ENCODE peak calls at places on chromosome 4, in seven cellular contexts. One of them, this sample, is unnamed. For H3K36me3, the result is how much of the 10 kb centered on the place peaks cover.

GRCh38 chr4:38980903-38981676 is 51.1 kb downstream of the TMEM156 start:
- DNase-seq in brain microvascular endothelial cell: peak
- DNase-seq in left lung: no peak
- DNase-seq in iPS DF 6.9: no peak
- DNase-seq in GM23248: peak
- DNase-seq in GM06990: peak
- DNase-seq in tibial nerve: no peak
- DNase-seq in this sample: no peak

GRCh38 chr4:153371835-153372234 is 27.3 kb downstream of the MND1 start:
- DNase-seq in brain microvascular endothelial cell: no peak
- DNase-seq in left lung: no peak
- DNase-seq in iPS DF 6.9: no peak
- DNase-seq in GM23248: no peak
- DNase-seq in GM06990: no peak
- DNase-seq in tibial nerve: no peak
- DNase-seq in this sample: no peak

GRCh38 chr4:182144621-182145359 is 98.4 kb upstream of the TENM3 start:
- DNase-seq in brain microvascular endothelial cell: no peak
- DNase-seq in left lung: no peak
- DNase-seq in iPS DF 6.9: no peak
- DNase-seq in GM23248: peak
- DNase-seq in GM06990: peak
- DNase-seq in tibial nerve: no peak
- DNase-seq in this sample: no peak

GRCh38 chr4:78644744-78645330 is 93.3 kb downstream of the ANXA3 start:
- DNase-seq in brain microvascular endothelial cell: peak
- DNase-seq in left lung: no peak
- DNase-seq in iPS DF 6.9: peak
- DNase-seq in GM23248: peak
- DNase-seq in GM06990: no peak
- DNase-seq in tibial nerve: peak
- DNase-seq in this sample: no peak

GRCh38 chr4:124904723-124905390 is 192.3 kb upstream of the ANKRD50 start:
- DNase-seq in brain microvascular endothelial cell: no peak
- DNase-seq in left lung: no peak
- DNase-seq in iPS DF 6.9: no peak
- DNase-seq in GM23248: no peak
- DNase-seq in GM06990: no peak
- DNase-seq in tibial nerve: no peak
- DNase-seq in this sample: no peak

GRCh38 chr4:25694466-25694865 is 38.8 kb downstream of the SLC34A2 start:
- DNase-seq in brain microvascular endothelial cell: peak
- DNase-seq in left lung: no peak
- DNase-seq in iPS DF 6.9: no peak
- DNase-seq in GM23248: no peak
- DNase-seq in GM06990: no peak
- DNase-seq in tibial nerve: no peak
- DNase-seq in this sample: no peak

GRCh38 chr4:42709392-42710065 is 52.6 kb upstream of the ATP8A1 start:
- DNase-seq in brain microvascular endothelial cell: no peak
- DNase-seq in left lung: no peak
- DNase-seq in iPS DF 6.9: no peak
- DNase-seq in GM23248: no peak
- DNase-seq in GM06990: no peak
- DNase-seq in tibial nerve: no peak
- DNase-seq in this sample: no peak

GRCh38 chr4:1183985-1184773 is 11.8 kb upstream of the SPON2 start:
- DNase-seq in brain microvascular endothelial cell: no peak
- DNase-seq in left lung: no peak
- DNase-seq in iPS DF 6.9: no peak
- DNase-seq in GM23248: no peak
- DNase-seq in GM06990: no peak
- DNase-seq in tibial nerve: no peak
- DNase-seq in this sample: peak

GRCh38 chr4:1862055-1862911 is 6.3 kb upstream of the LETM1 start:
- DNase-seq in brain microvascular endothelial cell: no peak
- DNase-seq in left lung: no peak
- DNase-seq in iPS DF 6.9: no peak
- DNase-seq in GM23248: no peak
- DNase-seq in GM06990: no peak
- DNase-seq in tibial nerve: no peak
- DNase-seq in this sample: no peak

GRCh38 chr4:82851902-82852750 is 38.8 kb downstream of the SEC31A start:
- DNase-seq in brain microvascular endothelial cell: no peak
- DNase-seq in left lung: no peak
- DNase-seq in iPS DF 6.9: peak
- DNase-seq in GM23248: peak
- DNase-seq in GM06990: no peak
- DNase-seq in tibial nerve: no peak
- DNase-seq in this sample: no peak

GRCh38 chr4:72984351-72984750 is 85.2 kb downstream of the COX18 start:
- DNase-seq in brain microvascular endothelial cell: no peak
- DNase-seq in left lung: no peak
- DNase-seq in iPS DF 6.9: no peak
- DNase-seq in GM23248: no peak
- DNase-seq in GM06990: no peak
- DNase-seq in tibial nerve: no peak
- DNase-seq in this sample: no peak

GRCh38 chr4:85762204-85762884 is 287.4 kb downstream of the ARHGAP24 start:
- DNase-seq in brain microvascular endothelial cell: peak
- DNase-seq in left lung: no peak
- DNase-seq in iPS DF 6.9: no peak
- DNase-seq in GM23248: peak
- DNase-seq in GM06990: no peak
- DNase-seq in tibial nerve: no peak
- DNase-seq in this sample: no peak

GRCh38 chr4:163871078-163871477 is 376.6 kb downstream of the TMA16 start:
- DNase-seq in brain microvascular endothelial cell: no peak
- DNase-seq in left lung: no peak
- DNase-seq in iPS DF 6.9: no peak
- DNase-seq in GM23248: no peak
- DNase-seq in GM06990: no peak
- DNase-seq in tibial nerve: no peak
- DNase-seq in this sample: no peak

GRCh38 chr4:123588631-123589223 is 192.1 kb downstream of the SPRY1 start:
- DNase-seq in brain microvascular endothelial cell: peak
- DNase-seq in left lung: no peak
- DNase-seq in iPS DF 6.9: no peak
- DNase-seq in GM23248: peak
- DNase-seq in GM06990: peak
- DNase-seq in tibial nerve: no peak
- DNase-seq in this sample: no peak

GRCh38 chr4:56106180-56106579 is 157.4 kb downstream of the CEP135 start:
- DNase-seq in brain microvascular endothelial cell: no peak
- DNase-seq in left lung: no peak
- DNase-seq in iPS DF 6.9: no peak
- DNase-seq in GM23248: no peak
- DNase-seq in GM06990: no peak
- DNase-seq in tibial nerve: no peak
- DNase-seq in this sample: no peak

GRCh38 chr4:74583757-74584156 is 138.8 kb downstream of the AREG start:
- DNase-seq in brain microvascular endothelial cell: no peak
- DNase-seq in left lung: no peak
- DNase-seq in iPS DF 6.9: no peak
- DNase-seq in GM23248: peak
- DNase-seq in GM06990: no peak
- DNase-seq in tibial nerve: no peak
- DNase-seq in this sample: no peak

GRCh38 chr4:78022517-78022916 is 34.6 kb upstream of the FRAS1 start:
- DNase-seq in brain microvascular endothelial cell: no peak
- DNase-seq in left lung: no peak
- DNase-seq in iPS DF 6.9: no peak
- DNase-seq in GM23248: peak
- DNase-seq in GM06990: no peak
- DNase-seq in tibial nerve: no peak
- DNase-seq in this sample: no peak

GRCh38 chr4:183449193-183449888 is 4.9 kb downstream of the CDKN2AIP start:
- DNase-seq in brain microvascular endothelial cell: peak
- DNase-seq in left lung: no peak
- DNase-seq in iPS DF 6.9: no peak
- DNase-seq in GM23248: peak
- DNase-seq in GM06990: no peak
- DNase-seq in tibial nerve: no peak
- DNase-seq in this sample: no peak

GRCh38 chr4:187289371-187289770 is 565.7 kb upstream of the FAT1 start:
- DNase-seq in brain microvascular endothelial cell: no peak
- DNase-seq in left lung: no peak
- DNase-seq in iPS DF 6.9: no peak
- DNase-seq in GM23248: peak
- DNase-seq in GM06990: no peak
- DNase-seq in tibial nerve: no peak
- DNase-seq in this sample: no peak

GRCh38 chr4:103996059-103996458 is 276.3 kb upstream of the TACR3 start:
- DNase-seq in brain microvascular endothelial cell: no peak
- DNase-seq in left lung: no peak
- DNase-seq in iPS DF 6.9: peak
- DNase-seq in GM23248: no peak
- DNase-seq in GM06990: no peak
- DNase-seq in tibial nerve: no peak
- DNase-seq in this sample: no peak

GRCh38 chr4:158347596-158347995 is 137.3 kb downstream of the TMEM144 start:
- DNase-seq in brain microvascular endothelial cell: no peak
- DNase-seq in left lung: no peak
- DNase-seq in iPS DF 6.9: no peak
- DNase-seq in GM23248: no peak
- DNase-seq in GM06990: no peak
- DNase-seq in tibial nerve: no peak
- DNase-seq in this sample: no peak

GRCh38 chr4:102610476-102610875 is 109.3 kb downstream of the NFKB1 start:
- DNase-seq in brain microvascular endothelial cell: no peak
- DNase-seq in left lung: no peak
- DNase-seq in iPS DF 6.9: no peak
- DNase-seq in GM23248: no peak
- DNase-seq in GM06990: no peak
- DNase-seq in tibial nerve: no peak
- DNase-seq in this sample: no peak

GRCh38 chr4:178296669-178297068 is 854.4 kb upstream of the AGA start:
- DNase-seq in brain microvascular endothelial cell: no peak
- DNase-seq in left lung: no peak
- DNase-seq in iPS DF 6.9: no peak
- DNase-seq in GM23248: no peak
- DNase-seq in GM06990: no peak
- DNase-seq in tibial nerve: no peak
- DNase-seq in this sample: no peak
- H3K36me3 ChIP-seq in brain microvascular endothelial cell: under half
- H3K36me3 ChIP-seq in left lung: under half
- H3K36me3 ChIP-seq in iPS DF 6.9: under half
- H3K36me3 ChIP-seq in GM23248: under half
- H3K36me3 ChIP-seq in GM06990: under half
- H3K36me3 ChIP-seq in tibial nerve: under half
- H3K36me3 ChIP-seq in this sample: under half

GRCh38 chr4:112702892-112703291 is 65.9 kb downstream of the LARP7 start:
- DNase-seq in brain microvascular endothelial cell: no peak
- DNase-seq in left lung: no peak
- DNase-seq in iPS DF 6.9: no peak
- DNase-seq in GM23248: peak
- DNase-seq in GM06990: no peak
- DNase-seq in tibial nerve: no peak
- DNase-seq in this sample: no peak

GRCh38 chr4:112706840-112707207 is 69.9 kb downstream of the LARP7 start:
- DNase-seq in brain microvascular endothelial cell: no peak
- DNase-seq in left lung: no peak
- DNase-seq in iPS DF 6.9: no peak
- DNase-seq in GM23248: no peak
- DNase-seq in GM06990: no peak
- DNase-seq in tibial nerve: no peak
- DNase-seq in this sample: no peak

GRCh38 chr4:112708772-112709171 is 71.8 kb downstream of the LARP7 start:
- DNase-seq in brain microvascular endothelial cell: no peak
- DNase-seq in left lung: no peak
- DNase-seq in iPS DF 6.9: no peak
- DNase-seq in GM23248: no peak
- DNase-seq in GM06990: no peak
- DNase-seq in tibial nerve: no peak
- DNase-seq in this sample: no peak

GRCh38 chr4:112704322-112704721 is 67.4 kb downstream of the LARP7 start:
- DNase-seq in brain microvascular endothelial cell: no peak
- DNase-seq in left lung: no peak
- DNase-seq in iPS DF 6.9: no peak
- DNase-seq in GM23248: no peak
- DNase-seq in GM06990: no peak
- DNase-seq in tibial nerve: no peak
- DNase-seq in this sample: no peak

GRCh38 chr4:112704991-112705845 is 68.3 kb downstream of the LARP7 start:
- DNase-seq in brain microvascular endothelial cell: peak
- DNase-seq in left lung: no peak
- DNase-seq in iPS DF 6.9: no peak
- DNase-seq in GM23248: peak
- DNase-seq in GM06990: peak
- DNase-seq in tibial nerve: peak
- DNase-seq in this sample: peak
- H3K4me3 ChIP-seq in brain microvascular endothelial cell: peak
- H3K4me3 ChIP-seq in left lung: peak
- H3K4me3 ChIP-seq in iPS DF 6.9: peak
- H3K4me3 ChIP-seq in GM23248: peak
- H3K4me3 ChIP-seq in GM06990: peak
- H3K4me3 ChIP-seq in tibial nerve: peak
- H3K4me3 ChIP-seq in this sample: peak

GRCh38 chr4:17961249-17961648 is 60.3 kb downstream of the LCORL start:
- DNase-seq in brain microvascular endothelial cell: no peak
- DNase-seq in left lung: no peak
- DNase-seq in iPS DF 6.9: no peak
- DNase-seq in GM23248: no peak
- DNase-seq in GM06990: no peak
- DNase-seq in tibial nerve: no peak
- DNase-seq in this sample: no peak

GRCh38 chr4:17962171-17962570 is 59.4 kb downstream of the LCORL start:
- DNase-seq in brain microvascular endothelial cell: no peak
- DNase-seq in left lung: no peak
- DNase-seq in iPS DF 6.9: no peak
- DNase-seq in GM23248: peak
- DNase-seq in GM06990: no peak
- DNase-seq in tibial nerve: no peak
- DNase-seq in this sample: no peak

GRCh38 chr4:17958185-17958584 is 63.4 kb downstream of the LCORL start:
- DNase-seq in brain microvascular endothelial cell: no peak
- DNase-seq in left lung: no peak
- DNase-seq in iPS DF 6.9: no peak
- DNase-seq in GM23248: peak
- DNase-seq in GM06990: no peak
- DNase-seq in tibial nerve: no peak
- DNase-seq in this sample: no peak

GRCh38 chr4:17957689-17958088 is 63.9 kb downstream of the LCORL start:
- DNase-seq in brain microvascular endothelial cell: no peak
- DNase-seq in left lung: no peak
- DNase-seq in iPS DF 6.9: no peak
- DNase-seq in GM23248: peak
- DNase-seq in GM06990: no peak
- DNase-seq in tibial nerve: no peak
- DNase-seq in this sample: no peak

GRCh38 chr4:17956245-17956644 is 65.3 kb downstream of the LCORL start:
- DNase-seq in brain microvascular endothelial cell: no peak
- DNase-seq in left lung: no peak
- DNase-seq in iPS DF 6.9: no peak
- DNase-seq in GM23248: no peak
- DNase-seq in GM06990: no peak
- DNase-seq in tibial nerve: no peak
- DNase-seq in this sample: no peak
- H3K36me3 ChIP-seq in brain microvascular endothelial cell: under half
- H3K36me3 ChIP-seq in left lung: under half
- H3K36me3 ChIP-seq in iPS DF 6.9: under half
- H3K36me3 ChIP-seq in GM23248: under half
- H3K36me3 ChIP-seq in GM06990: under half
- H3K36me3 ChIP-seq in tibial nerve: under half
- H3K36me3 ChIP-seq in this sample: under half

GRCh38 chr4:3766207-3766790 is at the start of gene ADRA2C:
- DNase-seq in brain microvascular endothelial cell: no peak
- DNase-seq in left lung: no peak
- DNase-seq in iPS DF 6.9: no peak
- DNase-seq in GM23248: peak
- DNase-seq in GM06990: no peak
- DNase-seq in tibial nerve: no peak
- DNase-seq in this sample: no peak
- H3K4me3 ChIP-seq in brain microvascular endothelial cell: peak
- H3K4me3 ChIP-seq in left lung: no peak
- H3K4me3 ChIP-seq in iPS DF 6.9: peak
- H3K4me3 ChIP-seq in GM23248: peak
- H3K4me3 ChIP-seq in GM06990: no peak
- H3K4me3 ChIP-seq in tibial nerve: no peak
- H3K4me3 ChIP-seq in this sample: peak